ENCODE peak calls at places on chromosomes 1 and 21, in seven cellular contexts. M, I, L, T, K, Z and V are unnamed samples.
A peak's percentile ranks its signal among the peaks of the same experiment; 100 is the strongest.

GRCh38 chr1:37692834-37693175 is 489 bp downstream of the CDCA8 start:
- DNase-seq in M (no peak), I (no peak), L (no peak), T (no peak), K (no peak), Z (no peak), V (no peak)

GRCh38 chr1:145872421-145872891 is 13.2 kb downstream of the ANKRD35 start:
- DNase-seq in M (peak; percentile 34), I (no peak), L (no peak), T (no peak), K (no peak), Z (no peak), V (no peak)

GRCh38 chr1:77539510-77540142 is 142.8 kb downstream of the ZZZ3 start:
- DNase-seq in M (no peak), I (no peak), L (peak; percentile 94), T (no peak), K (no peak), Z (no peak), V (peak; percentile 70)

GRCh38 chr1:180981596-180982387 is 40.9 kb downstream of the STX6 start:
- DNase-seq in M (no peak), I (no peak), L (no peak), T (peak; percentile 74), K (peak; percentile 2), Z (no peak), V (no peak)

GRCh38 chr21:46461909-46462308 is 3.2 kb downstream of the DIP2A start:
- DNase-seq in M (no peak), I (no peak), L (no peak), T (no peak), K (no peak), Z (no peak), V (no peak)

GRCh38 chr1:41277371-41277994 is 35.4 kb upstream of the SCMH1 start:
- DNase-seq in M (no peak), I (peak; percentile 37), L (no peak), T (no peak), K (no peak), Z (no peak), V (no peak)

GRCh38 chr1:156910309-156910782 is 10.1 kb upstream of the LRRC71 start:
- DNase-seq in M (no peak), I (peak; percentile 46), L (no peak), T (peak; percentile 81), K (peak; percentile 34), Z (no peak), V (no peak)

GRCh38 chr1:46210561-46210960 is 7.4 kb downstream of the LURAP1 start:
- DNase-seq in M (no peak), I (no peak), L (no peak), T (no peak), K (no peak), Z (no peak), V (no peak)

GRCh38 chr1:152506899-152507498 is 3.6 kb upstream of the LCE5A start:
- DNase-seq in M (no peak), I (no peak), L (no peak), T (no peak), K (no peak), Z (no peak), V (no peak)

GRCh38 chr21:45570826-45571601 is 28.8 kb upstream of the SLC19A1 start:
- DNase-seq in M (no peak), I (no peak), L (peak; percentile 58), T (no peak), K (no peak), Z (peak; percentile 49), V (peak; percentile 70)

GRCh38 chr1:151494741-151495281 is 16.4 kb upstream of the CGN start:
- DNase-seq in M (no peak), I (no peak), L (peak; percentile 55), T (no peak), K (no peak), Z (no peak), V (no peak)

GRCh38 chr1:160416369-160416768 is 16.0 kb downstream of the VANGL2 start:
- DNase-seq in M (no peak), I (peak; percentile 57), L (peak; percentile 49), T (peak; percentile 19), K (no peak), Z (no peak), V (no peak)